ENCODE peak calls at places on chromosomes 3 and 15, in seven cellular contexts. U, C, J, H, G, P and S are unnamed samples. For H3K27me3, the result is how much of the 10 kb centered on the place peaks cover.

GRCh38 chr3:98587654-98588532 is 5.5 kb downstream of the CPOX start:
- DNase-seq in P (no peak), J (no peak), U (no peak), H (no peak), C (no peak), G (no peak), S (no peak)

GRCh38 chr15:60392601-60392985 is 5.2 kb downstream of the ANXA2 start:
- DNase-seq in U (peak), P (no peak), J (peak), C (no peak), H (no peak), G (no peak), S (no peak)

GRCh38 chr3:77906102-77906709 is 866.3 kb downstream of the ROBO2 start:
- DNase-seq in H (no peak), P (no peak), J (no peak), G (no peak), C (no peak), U (peak), S (no peak)

GRCh38 chr3:71908001-71908400 is 123.1 kb upstream of the PROK2 start:
- DNase-seq in U (no peak), P (no peak), C (no peak), H (no peak), G (no peak), J (no peak), S (no peak)

GRCh38 chr3:127467386-127467785 is 123.1 kb downstream of the TPRA1 start:
- DNase-seq in C (peak), U (no peak), P (no peak), G (no peak), H (no peak), J (no peak), S (no peak)

GRCh38 chr15:76337047-76337738 is 620 bp downstream of the ISL2 start:
- DNase-seq in G (no peak), J (peak), P (no peak), H (no peak), C (no peak), U (no peak), S (no peak)

GRCh38 chr15:34647569-34648334 is 64.3 kb upstream of the GOLGA8B start:
- DNase-seq in H (no peak), P (no peak), C (no peak), G (no peak), U (no peak), J (no peak), S (no peak)

GRCh38 chr15:69032703-69033373 is 18.3 kb downstream of the NOX5 start:
- DNase-seq in J (no peak), P (no peak), U (no peak), G (no peak), C (no peak), H (no peak), S (no peak)

GRCh38 chr3:29247088-29247745 is 33.7 kb upstream of the RBMS3 start:
- DNase-seq in C (no peak), P (no peak), J (no peak), G (no peak), H (no peak), U (no peak), S (no peak)

GRCh38 chr15:29822100-29822684 is at the start of gene TJP1:
- DNase-seq in H (peak), U (peak), C (peak), J (no peak), G (peak), P (peak), S (peak)

GRCh38 chr15:73368301-73369072 is at the start of gene HCN4:
- DNase-seq in C (peak), G (no peak), H (no peak), U (no peak), P (no peak), J (no peak), S (peak)

GRCh38 chr3:54999159-54999558 is 71.3 kb upstream of the LRTM1 start:
- DNase-seq in H (peak), G (no peak), U (peak), P (no peak), J (no peak), C (peak), S (no peak)

GRCh38 chr3:41290736-41291135 is 91.4 kb downstream of the CTNNB1 start:
- DNase-seq in U (peak), H (no peak), C (no peak), J (no peak), G (no peak), P (no peak), S (no peak)

GRCh38 chr3:12579456-12579855 is 22.6 kb downstream of the MKRN2 start:
- DNase-seq in U (no peak), H (no peak), C (no peak), G (no peak), P (no peak), J (no peak), S (no peak)

GRCh38 chr3:127337911-127338531 is 50.2 kb upstream of the PRR20G start:
- DNase-seq in C (no peak), H (no peak), P (no peak), J (no peak), U (no peak), G (no peak), S (no peak)

GRCh38 chr3:169812844-169813677 is at the start of the genes LRRC34 and LRRIQ4:
- DNase-seq in G (peak), U (peak), H (peak), P (peak), C (peak), J (peak), S (peak)

GRCh38 chr15:68636256-68636655 is 57.5 kb downstream of the CORO2B start:
- DNase-seq in H (no peak), C (no peak), G (no peak), J (no peak), P (no peak), U (no peak), S (no peak)

GRCh38 chr15:92930776-92931175 is 30.7 kb downstream of the CHD2 start:
- DNase-seq in J (no peak), G (no peak), H (peak), P (no peak), U (peak), C (no peak), S (no peak)

GRCh38 chr3:175274056-175274455 is 414.9 kb downstream of the NAALADL2 start:
- DNase-seq in U (no peak), C (no peak), G (no peak), P (no peak), J (no peak), H (no peak), S (no peak)

GRCh38 chr3:134463676-134464611 is 21.8 kb downstream of the ANAPC13 start:
- DNase-seq in C (peak), H (peak), J (no peak), G (peak), U (peak), P (peak), S (peak)

GRCh38 chr3:58521917-58522680 is 14.9 kb downstream of the ACOX2 start:
- DNase-seq in J (no peak), G (no peak), H (no peak), P (no peak), C (no peak), U (no peak), S (no peak)

GRCh38 chr15:58585668-58586461 is 154.1 kb downstream of the LIPC start:
- DNase-seq in J (no peak), P (no peak), U (no peak), H (no peak), C (no peak), G (no peak), S (no peak)

GRCh38 chr3:23763040-23763477 is 42.7 kb upstream of the UBE2E1 start:
- DNase-seq in J (no peak), C (no peak), H (no peak), P (no peak), U (peak), G (peak), S (peak)

GRCh38 chr3:39443530-39443929 is 23.9 kb upstream of the MOBP start:
- DNase-seq in H (no peak), C (peak), P (no peak), U (no peak), J (no peak), G (no peak), S (no peak)

GRCh38 chr3:12896206-12896697 is 54.9 kb upstream of the RPL32 start:
- DNase-seq in P (peak), J (no peak), G (no peak), U (no peak), C (no peak), H (no peak), S (no peak)

GRCh38 chr3:175940243-175940642 is 1081.1 kb downstream of the NAALADL2 start:
- DNase-seq in H (no peak), U (peak), C (no peak), P (no peak), G (no peak), J (no peak), S (no peak)

GRCh38 chr3:32297366-32297765 is 58.9 kb downstream of the CMTM8 start:
- DNase-seq in P (no peak), G (no peak), H (no peak), U (no peak), C (no peak), J (peak), S (no peak)

GRCh38 chr3:183822631-183823030 is 2.7 kb downstream of the MAP6D1 start:
- DNase-seq in J (no peak), C (peak), U (no peak), P (no peak), H (no peak), G (no peak), S (no peak)

GRCh38 chr3:192435241-192435640 is 292.1 kb downstream of the FGF12 start:
- DNase-seq in G (no peak), P (no peak), U (no peak), J (no peak), C (no peak), H (no peak), S (no peak)

GRCh38 chr3:24154751-24155150 is 209.7 kb downstream of the NR1D2 start:
- DNase-seq in G (no peak), H (no peak), U (no peak), J (no peak), P (no peak), C (no peak), S (no peak)

GRCh38 chr15:41231536-41231935 is 468 bp downstream of the CHP1 start:
- DNase-seq in H (no peak), P (no peak), U (no peak), G (no peak), J (no peak), C (no peak), S (no peak)

GRCh38 chr3:133945696-133946095 is 50.0 kb upstream of the RAB6B start:
- DNase-seq in P (no peak), U (no peak), C (no peak), H (no peak), G (no peak), J (no peak), S (no peak)

GRCh38 chr15:65249641-65250040 is 37.0 kb downstream of the PARP16 start:
- DNase-seq in C (no peak), G (no peak), U (no peak), J (no peak), P (no peak), H (no peak), S (no peak)

GRCh38 chr3:141294848-141295247 is 63.2 kb downstream of the PXYLP1 start:
- DNase-seq in P (no peak), J (no peak), G (no peak), U (peak), H (no peak), C (no peak), S (no peak)

GRCh38 chr3:11778248-11778647 is 68.4 kb downstream of the TAMM41 start:
- DNase-seq in P (no peak), H (no peak), U (no peak), G (no peak), J (no peak), C (no peak), S (no peak)

GRCh38 chr15:38564557-38565286 is at the start of gene RASGRP1:
- DNase-seq in J (peak), H (no peak), C (peak), U (peak), G (no peak), P (peak), S (peak)

GRCh38 chr15:57921371-57921770 is 144.1 kb downstream of the ALDH1A2 start:
- DNase-seq in J (no peak), P (no peak), G (no peak), U (no peak), C (no peak), H (no peak), S (no peak)

GRCh38 chr3:124351430-124352142 is 359.7 kb upstream of the ROPN1 start:
- DNase-seq in H (peak), J (no peak), G (no peak), C (peak), U (peak), P (no peak), S (no peak)

GRCh38 chr3:59709702-59710555 is 660.1 kb upstream of the CFAP20DC start:
- DNase-seq in J (no peak), U (no peak), P (peak), C (no peak), G (no peak), H (no peak), S (peak)

GRCh38 chr3:46239952-46240351 is 2.3 kb upstream of the CCR3 start:
- DNase-seq in J (no peak), G (no peak), P (no peak), H (no peak), C (no peak), U (no peak), S (no peak)

GRCh38 chr15:36866896-36867295 is 233.5 kb downstream of the MEIS2 start:
- DNase-seq in G (no peak), P (no peak), U (no peak), C (no peak), J (no peak), H (no peak), S (no peak)
- H3K27ac ChIP-seq in G (no peak), P (no peak), U (no peak), C (no peak), J (no peak), H (no peak), S (no peak)

DNA sequence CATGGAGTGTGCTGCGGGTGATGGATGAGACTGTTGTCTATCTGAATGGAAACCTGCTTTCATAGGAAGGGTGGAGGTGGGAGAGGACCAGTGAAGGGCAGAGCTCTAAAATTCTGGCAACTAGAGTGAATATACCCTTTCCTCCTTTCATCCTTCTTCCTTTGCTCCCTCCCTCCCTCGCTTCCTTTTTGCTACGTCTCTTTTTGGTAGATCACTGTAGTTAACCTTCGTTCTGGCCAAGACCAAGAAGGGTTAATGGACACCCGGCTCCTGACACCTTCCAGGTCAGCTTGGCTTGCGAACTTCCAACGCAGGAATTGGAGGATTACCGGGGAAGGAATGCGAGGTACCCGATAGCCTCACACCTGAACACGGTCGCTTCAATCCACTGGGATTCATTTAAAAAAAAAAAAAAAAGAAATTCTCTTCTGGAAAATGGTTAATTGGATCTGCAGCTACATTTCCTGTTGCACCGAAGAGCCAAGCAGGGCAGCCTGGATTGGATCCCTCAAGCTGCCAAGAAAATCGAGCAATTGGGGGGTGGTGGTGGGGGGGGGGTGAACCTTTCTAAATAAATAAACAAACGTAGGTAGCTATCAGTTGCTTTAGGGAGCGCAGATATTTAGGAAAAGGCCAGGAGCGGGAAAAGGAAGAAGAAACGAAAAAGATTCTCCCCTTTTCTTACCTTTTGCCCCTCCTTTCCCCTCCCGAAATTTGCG is 9.6 kb upstream of the NR2F2 start:
- DNase-seq in P (no peak), J (no peak), G (peak), C (peak), H (no peak), U (peak), S (no peak)
- H3K27me3 ChIP-seq in P (half or more), J (under half), G (under half), C (half or more), H (under half), U (under half), S (half or more)

GRCh38 chr15:71899665-71900064 is 89.3 kb downstream of the NR2E3 start:
- DNase-seq in G (no peak), P (no peak), C (no peak), U (no peak), H (no peak), J (no peak), S (no peak)
- H3K27ac ChIP-seq in G (no peak), P (no peak), C (no peak), U (no peak), H (no peak), J (no peak), S (no peak)

GRCh38 chr3:14808502-14809266 is 10.1 kb upstream of the FGD5 start:
- DNase-seq in U (no peak), C (no peak), J (no peak), P (no peak), G (no peak), H (no peak), S (no peak)
- H3K27me3 ChIP-seq in U (under half), C (under half), J (under half), P (half or more), G (under half), H (under half), S (half or more)

GRCh38 chr3:191217331-191217730 is 18.3 kb downstream of the OSTN start:
- DNase-seq in H (no peak), P (no peak), G (no peak), J (no peak), C (no peak), U (no peak), S (no peak)

GRCh38 chr3:191220908-191221307 is 21.9 kb downstream of the OSTN start:
- DNase-seq in G (no peak), U (no peak), P (no peak), J (no peak), H (no peak), C (no peak), S (no peak)

DNA sequence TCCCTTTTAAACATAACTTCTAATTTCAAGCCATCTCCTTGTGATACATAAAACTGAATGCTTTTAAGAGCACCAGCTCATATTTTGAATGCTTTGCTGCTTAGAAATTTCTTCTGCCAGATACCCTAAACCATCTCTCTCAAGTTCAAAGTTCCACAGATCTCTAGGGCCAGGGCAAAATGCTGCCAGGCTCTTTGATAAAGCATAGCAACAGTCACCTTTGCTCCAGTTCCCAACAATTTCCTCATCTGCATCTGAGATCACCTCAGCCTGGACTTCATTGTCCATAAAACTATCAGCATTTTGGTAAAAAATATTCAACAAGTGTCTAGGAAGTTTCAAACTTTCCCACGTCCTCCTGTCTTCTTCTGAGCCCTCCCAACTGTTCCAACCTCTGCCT is 17.5 kb downstream of the OSTN start:
- DNase-seq in U (no peak), H (no peak), J (no peak), P (no peak), C (no peak), G (no peak), S (no peak)
- H3K27ac ChIP-seq in U (no peak), H (no peak), J (no peak), P (no peak), C (no peak), G (no peak), S (no peak)

DNA sequence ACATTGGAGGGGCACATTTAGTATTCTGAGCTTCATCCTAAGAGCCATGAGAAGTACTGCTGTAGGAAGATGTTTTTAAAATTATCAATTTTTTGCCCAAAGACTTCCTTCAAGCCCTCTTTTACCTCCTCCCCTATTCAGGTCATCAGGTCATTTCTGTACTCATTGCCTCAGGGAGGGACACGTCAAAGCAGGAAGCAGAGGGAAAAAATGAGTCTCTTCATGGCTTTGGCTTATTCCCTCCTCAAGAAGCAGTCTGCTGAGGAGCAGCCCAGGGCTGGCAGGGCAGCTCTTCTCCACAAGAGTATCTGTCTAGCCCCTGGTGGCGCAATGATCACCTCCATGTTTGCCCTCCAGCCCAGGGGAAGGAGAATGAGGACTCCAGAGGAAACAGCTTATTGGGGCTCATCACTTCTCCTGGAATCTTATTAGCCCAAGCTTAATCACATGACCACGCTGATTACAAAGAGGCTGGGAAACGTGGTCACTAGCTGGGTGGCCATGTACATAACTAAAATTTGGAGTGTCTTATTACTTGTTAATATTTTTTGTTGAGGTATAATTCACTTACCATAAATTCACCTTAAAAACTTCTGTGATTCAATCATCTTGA is 44.2 kb upstream of the GATA2 start:
- DNase-seq in P (no peak), C (no peak), G (no peak), U (no peak), J (no peak), H (no peak), S (no peak)
- H3K27me3 ChIP-seq in P (under half), C (under half), G (under half), U (under half), J (under half), H (under half), S (under half)

DNA sequence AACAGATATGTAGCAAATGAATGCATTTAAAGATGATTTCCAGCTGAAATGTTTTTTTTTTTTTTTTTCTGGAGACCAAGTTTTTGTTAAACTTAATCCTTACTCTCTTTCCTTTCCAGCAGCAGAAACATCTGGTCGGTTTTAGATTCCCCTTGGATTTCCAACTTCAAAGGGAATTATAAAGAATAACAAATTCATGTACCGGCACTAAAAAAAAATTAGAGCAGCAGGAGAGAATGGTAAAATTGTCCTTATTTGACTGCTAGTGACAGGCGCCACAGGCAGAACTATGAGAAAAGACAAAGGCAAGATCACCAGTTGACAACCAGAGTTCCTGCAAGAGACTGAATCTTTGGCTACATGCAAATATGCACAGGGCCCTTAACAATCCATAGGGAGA is 393.3 kb downstream of the TIGIT start:
- DNase-seq in H (no peak), G (no peak), C (no peak), U (no peak), P (no peak), J (no peak), S (no peak)
- H3K27ac ChIP-seq in H (no peak), G (peak), C (no peak), U (no peak), P (peak), J (no peak), S (peak)

GRCh38 chr15:98331676-98332075 is 316.7 kb upstream of the IGF1R start:
- DNase-seq in U (no peak), J (no peak), C (no peak), P (no peak), G (no peak), H (no peak), S (no peak)
- H3K27me3 ChIP-seq in U (under half), J (under half), C (under half), P (under half), G (under half), H (under half), S (half or more)